ENCODE peak calls at places on chromosomes 5 and 9, in seven cellular contexts. D, R, V, Z, E, Y and O are unnamed samples. For H3K9me3, the result is how much of the 10 kb centered on the place peaks cover.

GRCh38 chr9:98225015-98225442 is 30.4 kb downstream of the TBC1D2 start:
- DNase-seq in D (peak), R (peak), Z (peak), V (no peak), Y (no peak), E (no peak), O (no peak)

GRCh38 chr9:123281659-123282342 is 13.4 kb upstream of the STRBP start:
- DNase-seq in Z (no peak), V (no peak), E (no peak), Y (no peak), D (no peak), R (no peak), O (no peak)

GRCh38 chr9:121199921-121200320 is 1.7 kb downstream of the RAB14 start:
- DNase-seq in Y (no peak), Z (no peak), V (no peak), R (no peak), D (no peak), E (no peak), O (no peak)

GRCh38 chr9:26744362-26744965 is 148.1 kb downstream of the CAAP1 start:
- DNase-seq in Z (no peak), D (no peak), E (no peak), Y (no peak), V (peak), R (no peak), O (no peak)

GRCh38 chr5:169164481-169164925 is 136.4 kb downstream of the SLIT3 start:
- DNase-seq in E (no peak), V (no peak), Z (peak), D (no peak), Y (peak), R (no peak), O (no peak)

GRCh38 chr9:13917534-13917933 is 396.4 kb downstream of the NFIB start:
- DNase-seq in Y (no peak), Z (no peak), V (no peak), E (no peak), R (no peak), D (no peak), O (no peak)

GRCh38 chr9:4904322-4905134 is 80.5 kb upstream of the JAK2 start:
- DNase-seq in R (no peak), D (no peak), Z (no peak), E (no peak), V (peak), Y (no peak), O (no peak)

GRCh38 chr9:79623799-79624721 is 52.3 kb downstream of the TLE4 start:
- DNase-seq in Z (peak), E (no peak), D (peak), Y (no peak), V (no peak), R (peak), O (no peak)

GRCh38 chr5:32076699-32077695 is 97.1 kb downstream of the GOLPH3 start:
- DNase-seq in Y (peak), R (no peak), V (peak), D (peak), Z (no peak), E (peak), O (no peak)

GRCh38 chr5:160269017-160269416 is 39.7 kb downstream of the FABP6 start:
- DNase-seq in Y (no peak), R (peak), D (peak), V (no peak), Z (peak), E (peak), O (no peak)

GRCh38 chr5:108280248-108280647 is 101.7 kb downstream of the FBXL17 start:
- DNase-seq in Z (no peak), Y (no peak), V (no peak), E (no peak), D (no peak), R (no peak), O (no peak)

GRCh38 chr5:116734717-116735072 is 160.1 kb upstream of the SEMA6A start:
- DNase-seq in R (no peak), V (no peak), Z (no peak), Y (no peak), E (no peak), D (no peak), O (no peak)

GRCh38 chr9:33030285-33030684 is 5.2 kb downstream of the DNAJA1 start:
- DNase-seq in Y (no peak), D (no peak), E (no peak), Z (no peak), V (no peak), R (no peak), O (no peak)

GRCh38 chr9:10806873-10807272 is 194.1 kb upstream of the PTPRD start:
- DNase-seq in E (no peak), V (no peak), D (no peak), Y (no peak), R (no peak), Z (no peak), O (no peak)

GRCh38 chr5:33240552-33240951 is 200.2 kb upstream of the TARS1 start:
- DNase-seq in Y (no peak), R (no peak), Z (no peak), V (no peak), E (no peak), D (no peak), O (no peak)

GRCh38 chr9:128260340-128260739 is 15.5 kb downstream of the GOLGA2 start:
- DNase-seq in R (no peak), E (no peak), D (no peak), Z (peak), Y (no peak), V (no peak), O (no peak)

GRCh38 chr5:53126514-53126913 is 17.0 kb upstream of the MOCS2 start:
- DNase-seq in D (no peak), R (no peak), V (no peak), Y (no peak), E (no peak), Z (no peak), O (no peak)

GRCh38 chr5:150077060-150077459 is 9.3 kb downstream of the CSF1R start:
- DNase-seq in Y (no peak), R (no peak), E (no peak), D (peak), V (no peak), Z (no peak), O (no peak)

GRCh38 chr5:142748568-142749249 is 21.5 kb upstream of the ARHGAP26 start:
- DNase-seq in E (peak), R (peak), Z (no peak), V (no peak), D (peak), Y (peak), O (peak)

GRCh38 chr9:131849391-131849790 is 109.5 kb upstream of the RAPGEF1 start:
- DNase-seq in E (no peak), Y (no peak), R (no peak), D (no peak), Z (no peak), V (no peak), O (no peak)

GRCh38 chr9:127803507-127804352 is 1.0 kb downstream of the FPGS start:
- DNase-seq in E (no peak), V (no peak), Z (peak), Y (no peak), R (no peak), D (peak), O (no peak)

GRCh38 chr9:136762915-136763648 is 1.2 kb downstream of the LCN15 start:
- DNase-seq in Z (peak), Y (peak), D (peak), R (peak), E (peak), V (peak), O (peak)

GRCh38 chr9:70601000-70601929 is 186.8 kb upstream of the KLF9 start:
- DNase-seq in R (peak), D (peak), E (peak), Z (peak), V (no peak), Y (no peak), O (no peak)

GRCh38 chr5:157718529-157718928 is 12.7 kb upstream of the THG1L start:
- DNase-seq in Z (no peak), D (peak), R (peak), Y (no peak), V (peak), E (no peak), O (no peak)

GRCh38 chr5:180354966-180355365 is 1.8 kb upstream of the GFPT2 start:
- DNase-seq in Z (no peak), D (no peak), Y (no peak), E (no peak), R (no peak), V (no peak), O (no peak)

GRCh38 chr9:127562841-127563523 is 49.1 kb upstream of the STXBP1 start:
- DNase-seq in D (no peak), V (no peak), Z (peak), E (no peak), R (no peak), Y (no peak), O (no peak)

GRCh38 chr5:126338516-126339153 is 84.6 kb upstream of the GRAMD2B start:
- DNase-seq in Y (no peak), V (no peak), Z (no peak), E (no peak), D (no peak), R (no peak), O (no peak)

GRCh38 chr5:10682429-10682746 is 78.6 kb downstream of the DAP start:
- DNase-seq in D (no peak), V (no peak), E (no peak), Z (no peak), Y (no peak), R (no peak), O (no peak)

GRCh38 chr5:191036-191948 is at the start of gene LRRC14B:
- DNase-seq in V (no peak), R (peak), D (no peak), E (no peak), Z (peak), Y (no peak), O (no peak)

GRCh38 chr5:173796746-173797495 is 91.2 kb upstream of the CPEB4 start:
- DNase-seq in V (no peak), E (no peak), Z (no peak), Y (no peak), R (no peak), D (no peak), O (no peak)

GRCh38 chr5:173792781-173793547 is 95.2 kb upstream of the CPEB4 start:
- DNase-seq in V (no peak), Y (no peak), Z (no peak), E (no peak), R (no peak), D (no peak), O (no peak)

GRCh38 chr5:173793677-173794570 is 94.2 kb upstream of the CPEB4 start:
- DNase-seq in R (peak), D (peak), Z (no peak), V (no peak), Y (no peak), E (no peak), O (no peak)

GRCh38 chr5:173795601-173796000 is 92.5 kb upstream of the CPEB4 start:
- DNase-seq in R (peak), Z (no peak), D (peak), Y (no peak), E (no peak), V (no peak), O (no peak)

GRCh38 chr5:173794901-173795416 is 93.2 kb upstream of the CPEB4 start:
- DNase-seq in Y (no peak), R (no peak), Z (no peak), V (no peak), D (peak), E (no peak), O (no peak)
- H3K9me3 ChIP-seq in Y (under half), R (under half), Z (under half), V (under half), D (under half), E (under half), O (under half)

GRCh38 chr5:41903892-41904799 is at the start of gene RIMOC1:
- DNase-seq in R (peak), V (peak), Z (peak), Y (peak), D (peak), E (peak), O (peak)

GRCh38 chr5:41903382-41903891 is 707 bp upstream of the RIMOC1 start:
- DNase-seq in Y (peak), E (no peak), V (no peak), Z (no peak), D (no peak), R (no peak), O (no peak)

GRCh38 chr5:41908374-41909079 is 4.4 kb downstream of the RIMOC1 start:
- DNase-seq in Z (no peak), Y (no peak), E (no peak), D (no peak), V (no peak), R (no peak), O (no peak)
- H3K9me3 ChIP-seq in Z (under half), Y (under half), E (under half), D (under half), V (under half), R (under half), O (under half)

GRCh38 chr5:131765261-131765660 is 31.6 kb downstream of the FNIP1 start:
- DNase-seq in Y (no peak), V (no peak), Z (no peak), E (no peak), D (no peak), R (no peak), O (no peak)
- H3K9me3 ChIP-seq in Y (under half), V (under half), Z (under half), E (under half), D (under half), R (under half), O (under half)

DNA sequence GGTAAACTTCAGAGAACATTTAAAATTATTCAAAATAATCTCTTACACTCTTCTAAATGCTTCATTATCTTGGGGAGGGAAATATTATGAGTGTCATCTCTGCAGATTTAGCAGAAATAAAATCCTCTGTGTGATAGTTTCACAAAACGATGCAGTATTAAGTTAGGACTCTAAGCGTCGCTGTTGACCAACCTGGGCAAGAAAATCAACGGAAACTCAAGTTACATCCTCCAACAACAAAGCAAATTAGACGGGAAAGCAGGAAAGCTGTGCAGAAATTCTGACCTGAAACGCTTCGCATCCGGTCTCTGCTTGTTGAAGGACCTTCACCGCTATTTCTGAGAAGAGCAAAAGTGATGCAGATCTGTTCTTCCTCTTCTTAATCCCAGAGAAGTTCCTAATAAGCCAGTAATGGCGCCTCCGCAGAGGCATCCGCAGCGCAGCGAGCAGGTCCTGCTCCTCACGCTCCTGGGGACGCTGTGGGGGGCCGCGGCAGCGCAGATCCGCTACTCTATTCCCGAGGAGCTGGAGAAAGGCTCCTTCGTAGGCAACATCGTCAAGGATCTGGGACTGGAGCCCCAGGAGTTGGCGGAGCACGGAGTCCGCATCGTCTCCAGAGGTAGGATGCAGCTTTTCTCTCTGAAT is at the start of gene PCDHGA6:
- DNase-seq in R (no peak), D (no peak), Z (no peak), Y (no peak), V (no peak), E (no peak), O (no peak)
- H3K9me3 ChIP-seq in R (half or more), D (under half), Z (under half), Y (under half), V (under half), E (under half), O (under half)